ENCODE peak calls at places on chromosomes 6 and 20, in five cellular contexts. A is HepG2, Q is SK-N-SH, H is GM12891, G is K562. J is an unnamed sample.

GRCh38 chr20:38165966-38166706 is 1.1 kb upstream of the TGM2 start:
- DNase-seq in A (peak), Q (no peak), H (no peak), G (no peak), J (no peak)

GRCh38 chr6:36245572-36246031 is 24.3 kb upstream of the PNPLA1 start:
- DNase-seq in A (no peak), Q (peak), H (no peak), G (peak), J (no peak)

GRCh38 chr20:3121271-3121911 is 36.9 kb upstream of the AVP start:
- DNase-seq in A (no peak), Q (no peak), H (no peak), G (no peak), J (no peak)

GRCh38 chr6:43334466-43335095 is 26.0 kb upstream of the CRIP3 start:
- DNase-seq in A (peak), Q (peak), H (no peak), G (peak), J (no peak)

GRCh38 chr6:15408758-15409157 is 162.9 kb downstream of the JARID2 start:
- DNase-seq in A (no peak), Q (no peak), H (no peak), G (no peak), J (no peak)

GRCh38 chr6:19771753-19772336 is 65.3 kb upstream of the ID4 start:
- DNase-seq in A (no peak), Q (no peak), H (no peak), G (no peak), J (no peak)

GRCh38 chr6:1958257-1958656 is 287.1 kb downstream of the GMDS start:
- DNase-seq in A (no peak), Q (no peak), H (no peak), G (no peak), J (no peak)

GRCh38 chr20:49562341-49563014 is 5.5 kb downstream of the PTGIS start:
- DNase-seq in A (no peak), Q (no peak), H (no peak), G (peak), J (no peak)

GRCh38 chr6:88166901-88167624 is 916 bp upstream of the CNR1 start:
- DNase-seq in A (no peak), Q (peak), H (no peak), G (no peak), J (peak)

GRCh38 chr6:26118999-26119398 is 31.8 kb downstream of the HFE start:
- DNase-seq in A (peak), Q (no peak), H (no peak), G (no peak), J (no peak)

GRCh38 chr20:51531141-51531710 is 11.3 kb downstream of the NFATC2 start:
- DNase-seq in A (no peak), Q (no peak), H (no peak), G (no peak), J (peak)

GRCh38 chr6:168890306-168890995 is 363.2 kb downstream of the THBS2 start:
- DNase-seq in A (no peak), Q (no peak), H (no peak), G (no peak), J (no peak)

GRCh38 chr6:343960-344815 is 47.4 kb upstream of the IRF4 start:
- DNase-seq in A (no peak), Q (no peak), H (no peak), G (no peak), J (no peak)

GRCh38 chr6:157760589-157761330 is 62.3 kb upstream of the SNX9 start:
- DNase-seq in A (no peak), Q (no peak), H (no peak), G (no peak), J (no peak)

GRCh38 chr6:52389626-52390360 is 27.8 kb downstream of the PAQR8 start:
- DNase-seq in A (peak), Q (peak), H (no peak), G (peak), J (peak)

GRCh38 chr6:86412063-86412462 is 525.3 kb upstream of the HTR1E start:
- DNase-seq in A (no peak), Q (no peak), H (no peak), G (no peak), J (no peak)

GRCh38 chr20:11582073-11582472 is 335.6 kb upstream of the BTBD3 start:
- DNase-seq in A (no peak), Q (no peak), H (no peak), G (no peak), J (no peak)

GRCh38 chr6:97097068-97098047 is 172.8 kb downstream of the KLHL32 start:
- DNase-seq in A (no peak), Q (no peak), H (no peak), G (no peak), J (no peak)

GRCh38 chr6:28356666-28357020 is 6.9 kb downstream of the ZKSCAN3 start:
- DNase-seq in A (no peak), Q (no peak), H (no peak), G (no peak), J (no peak)

GRCh38 chr6:87161299-87161698 is 5.9 kb downstream of the ZNF292 start:
- DNase-seq in A (no peak), Q (no peak), H (no peak), G (no peak), J (no peak)

GRCh38 chr6:82612475-82612874 is 248.9 kb downstream of the TPBG start:
- DNase-seq in A (no peak), Q (no peak), H (no peak), G (no peak), J (no peak)

GRCh38 chr6:106522557-106522956 is 106.7 kb downstream of the RTN4IP1 start:
- DNase-seq in A (no peak), Q (no peak), H (no peak), G (no peak), J (no peak)

GRCh38 chr6:35080016-35080680 is 61.0 kb downstream of the TCP11 start:
- DNase-seq in A (no peak), Q (no peak), H (no peak), G (no peak), J (peak)

GRCh38 chr6:29965873-29966601 is 23.7 kb downstream of the HLA-A start:
- DNase-seq in A (peak), Q (peak), H (no peak), G (peak), J (no peak)

GRCh38 chr6:11245406-11245990 is 13.0 kb upstream of the NEDD9 start:
- DNase-seq in A (no peak), Q (no peak), H (no peak), G (no peak), J (no peak)

GRCh38 chr20:6882911-6883310 is 115.4 kb downstream of the BMP2 start:
- DNase-seq in A (no peak), Q (no peak), H (no peak), G (no peak), J (no peak)

GRCh38 chr6:137358273-137358672 is 135.9 kb downstream of the OLIG3 start:
- DNase-seq in A (peak), Q (no peak), H (no peak), G (no peak), J (no peak)

GRCh38 chr6:45533394-45533793 is 155.7 kb upstream of the SUPT3H start:
- DNase-seq in A (no peak), Q (no peak), H (no peak), G (no peak), J (no peak)

GRCh38 chr6:15908871-15909270 is 220.0 kb upstream of the MYLIP start:
- DNase-seq in A (no peak), Q (no peak), H (no peak), G (no peak), J (no peak)

GRCh38 chr20:20729563-20729962 is 17.1 kb upstream of the RALGAPA2 start:
- DNase-seq in A (no peak), Q (no peak), H (no peak), G (no peak), J (no peak)

GRCh38 chr6:17388365-17388764 is 5.0 kb upstream of the CAP2 start:
- DNase-seq in A (no peak), Q (no peak), H (no peak), G (no peak), J (no peak)

GRCh38 chr6:43506667-43507471 is 3.3 kb downstream of the LRRC73 start:
- DNase-seq in A (peak), Q (peak), H (peak), G (peak), J (peak)

GRCh38 chr20:64180673-64181072 is 16.4 kb downstream of the MYT1 start:
- DNase-seq in A (no peak), Q (no peak), H (no peak), G (no peak), J (no peak)

GRCh38 chr20:64179805-64180204 is 15.6 kb downstream of the MYT1 start:
- DNase-seq in A (no peak), Q (no peak), H (no peak), G (no peak), J (no peak)

GRCh38 chr20:64176548-64177419 is 12.5 kb downstream of the MYT1 start:
- DNase-seq in A (no peak), Q (no peak), H (no peak), G (no peak), J (no peak)

GRCh38 chr20:64177420-64177783 is 13.2 kb downstream of the MYT1 start:
- DNase-seq in A (no peak), Q (no peak), H (no peak), G (no peak), J (no peak)

DNA sequence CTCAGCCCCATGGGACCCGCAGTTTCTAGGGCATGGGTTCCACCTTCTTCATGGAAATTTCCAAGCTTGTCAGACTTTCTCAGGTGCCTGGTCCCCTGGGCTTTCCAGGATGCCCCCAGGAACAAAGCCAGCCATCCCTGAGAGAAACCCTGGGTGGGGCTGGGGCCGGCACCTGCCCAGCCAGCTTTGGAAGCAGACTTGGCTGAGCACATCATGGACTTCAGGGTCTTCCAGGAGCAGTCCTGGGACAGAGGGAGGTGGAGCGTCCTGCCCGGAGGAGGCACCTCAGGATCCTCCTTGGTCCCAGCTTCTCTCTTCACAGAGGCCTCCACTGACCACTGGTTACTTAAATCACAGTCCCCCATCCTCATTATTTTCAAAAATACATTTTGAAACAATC is 13.5 kb downstream of the MYT1 start:
- DNase-seq in A (no peak), Q (no peak), H (no peak), G (no peak), J (no peak)
- TF ChIP-seq TAF1 in A (no peak), Q (no peak), H (no peak), G (no peak), J (no peak)

DNA sequence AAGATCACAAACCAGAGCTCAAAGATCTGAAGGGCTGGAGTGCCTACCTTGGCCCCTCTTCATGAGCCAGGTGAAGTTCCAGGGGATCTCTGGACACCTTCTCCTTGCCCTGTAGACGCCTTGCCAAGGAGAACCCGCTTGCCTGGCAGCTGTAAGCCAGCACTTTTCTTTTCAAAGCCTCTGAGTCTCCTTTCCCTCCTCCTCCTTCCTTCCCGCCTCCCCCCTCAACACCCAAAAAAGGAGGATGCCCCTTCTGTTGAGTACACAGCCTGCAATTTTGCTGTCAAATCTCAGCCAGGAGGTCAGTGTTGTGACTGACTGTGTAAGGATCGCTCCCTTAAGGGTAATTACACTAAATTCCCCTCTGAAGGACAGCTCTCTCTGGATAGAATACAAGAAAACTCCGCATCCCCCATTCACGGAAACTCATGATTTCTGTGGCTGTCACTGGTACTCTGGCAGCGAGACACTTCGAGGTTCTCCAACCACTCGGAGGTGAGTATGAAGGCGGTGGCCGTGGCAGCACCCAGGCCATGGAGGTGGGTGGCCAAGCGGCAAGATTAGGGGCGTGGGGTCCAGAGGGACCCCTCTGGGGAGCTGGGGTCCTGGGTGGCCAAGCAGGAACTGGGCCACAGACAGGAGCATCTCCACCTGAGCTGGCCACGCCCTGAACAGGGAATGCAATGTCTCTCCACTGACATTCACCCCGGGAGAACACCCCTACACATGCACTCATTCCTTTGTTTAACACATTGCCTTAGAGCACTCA is 23.2 kb upstream of the FOXP4 start:
- DNase-seq in A (no peak), Q (no peak), H (no peak), G (no peak), J (no peak)
- TF ChIP-seq POLR2AphosphoS5 in A (no peak), Q (no peak), H (no peak), G (no peak), J (no peak)

DNA sequence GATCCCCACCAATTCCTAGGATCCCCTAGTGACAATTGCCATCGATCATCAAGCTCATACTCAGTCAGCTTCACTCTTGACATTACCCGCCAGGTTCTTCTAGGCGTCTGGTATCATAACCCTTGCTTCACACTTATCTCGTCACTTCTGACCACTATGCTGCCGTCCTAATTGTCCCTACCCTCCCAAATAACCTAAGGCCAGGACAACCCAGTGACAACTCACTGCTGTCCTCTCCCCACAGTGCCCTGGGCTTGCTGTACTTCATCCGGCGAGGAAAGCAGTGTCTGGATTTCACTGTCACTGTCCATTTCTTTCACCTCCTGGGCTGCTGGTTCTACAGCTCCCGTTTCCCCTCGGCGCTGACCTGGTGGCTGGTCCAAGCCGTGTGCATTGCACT is 3.7 kb downstream of the SYS1 start:
- DNase-seq in A (no peak), Q (no peak), H (no peak), G (no peak), J (no peak)
- TF ChIP-seq TAF1 in A (no peak), Q (no peak), H (no peak), G (no peak), J (no peak)

GRCh38 chr20:58497911-58498310 is 17.3 kb downstream of the APCDD1L start:
- DNase-seq in A (no peak), Q (no peak), H (no peak), G (no peak), J (no peak)

GRCh38 chr20:58496429-58496769 is 18.8 kb downstream of the APCDD1L start:
- DNase-seq in A (no peak), Q (no peak), H (no peak), G (no peak), J (no peak)

GRCh38 chr20:58500256-58500655 is 14.9 kb downstream of the APCDD1L start:
- DNase-seq in A (no peak), Q (no peak), H (no peak), G (no peak), J (no peak)

GRCh38 chr20:58497076-58497665 is 18.0 kb downstream of the APCDD1L start:
- DNase-seq in A (no peak), Q (no peak), H (no peak), G (no peak), J (no peak)

GRCh38 chr20:58498445-58499068 is 16.6 kb downstream of the APCDD1L start:
- DNase-seq in A (no peak), Q (no peak), H (no peak), G (no peak), J (no peak)
- TF ChIP-seq POLR2AphosphoS5 in A (no peak), Q (no peak), H (no peak), G (no peak), J (no peak)

J was measured in GM12892.